ENCODE peak calls at places on chromosomes 3 and 15, in six cellular contexts. One of them, this sample, is unnamed. For H3K9me3, the result is how much of the 10 kb centered on the place peaks cover.

GRCh38 chr3:61725851-61726333 is 164.5 kb downstream of the PTPRG start:
- DNase-seq in breast epithelium: no peak
- DNase-seq in right lobe of liver: no peak
- DNase-seq in pancreas: no peak
- DNase-seq in IMR-90: peak
- DNase-seq in tibial nerve: no peak
- DNase-seq in this sample: no peak

GRCh38 chr3:41581700-41582099 is 380.2 kb downstream of the ULK4 start:
- DNase-seq in right lobe of liver: no peak
- DNase-seq in tibial nerve: no peak
- DNase-seq in IMR-90: no peak
- DNase-seq in breast epithelium: no peak
- DNase-seq in pancreas: no peak
- DNase-seq in this sample: no peak

GRCh38 chr3:194503101-194503531 is 16.3 kb upstream of the ATP13A3 start:
- DNase-seq in breast epithelium: no peak
- DNase-seq in right lobe of liver: no peak
- DNase-seq in pancreas: no peak
- DNase-seq in IMR-90: peak
- DNase-seq in tibial nerve: no peak
- DNase-seq in this sample: no peak

GRCh38 chr15:47750030-47750739 is 32.9 kb downstream of the SEMA6D start:
- DNase-seq in right lobe of liver: no peak
- DNase-seq in pancreas: no peak
- DNase-seq in IMR-90: peak
- DNase-seq in breast epithelium: no peak
- DNase-seq in tibial nerve: no peak
- DNase-seq in this sample: no peak

GRCh38 chr3:8499181-8499611 is 2.4 kb upstream of the LMCD1 start:
- DNase-seq in right lobe of liver: no peak
- DNase-seq in breast epithelium: peak
- DNase-seq in tibial nerve: no peak
- DNase-seq in IMR-90: no peak
- DNase-seq in pancreas: no peak
- DNase-seq in this sample: no peak

GRCh38 chr3:151166161-151166560 is 36.9 kb downstream of the GPR171 start:
- DNase-seq in right lobe of liver: no peak
- DNase-seq in pancreas: no peak
- DNase-seq in breast epithelium: no peak
- DNase-seq in IMR-90: peak
- DNase-seq in tibial nerve: no peak
- DNase-seq in this sample: no peak

GRCh38 chr3:168002786-168003368 is 92.8 kb downstream of the GOLIM4 start:
- DNase-seq in IMR-90: peak
- DNase-seq in tibial nerve: no peak
- DNase-seq in breast epithelium: no peak
- DNase-seq in right lobe of liver: peak
- DNase-seq in pancreas: no peak
- DNase-seq in this sample: no peak

GRCh38 chr3:74302274-74302673 is 312.2 kb downstream of the CNTN3 start:
- DNase-seq in right lobe of liver: no peak
- DNase-seq in tibial nerve: no peak
- DNase-seq in breast epithelium: no peak
- DNase-seq in IMR-90: no peak
- DNase-seq in pancreas: no peak
- DNase-seq in this sample: no peak

GRCh38 chr3:58588030-58588614 is 10.9 kb upstream of the FAM107A start:
- DNase-seq in breast epithelium: no peak
- DNase-seq in tibial nerve: no peak
- DNase-seq in right lobe of liver: no peak
- DNase-seq in IMR-90: peak
- DNase-seq in pancreas: no peak
- DNase-seq in this sample: no peak

GRCh38 chr3:188993140-188993539 is 178.6 kb upstream of the TPRG1 start:
- DNase-seq in breast epithelium: no peak
- DNase-seq in IMR-90: no peak
- DNase-seq in tibial nerve: no peak
- DNase-seq in pancreas: no peak
- DNase-seq in right lobe of liver: no peak
- DNase-seq in this sample: no peak

GRCh38 chr3:190432216-190432615 is 17.5 kb downstream of the TMEM207 start:
- DNase-seq in IMR-90: peak
- DNase-seq in pancreas: no peak
- DNase-seq in breast epithelium: no peak
- DNase-seq in tibial nerve: no peak
- DNase-seq in right lobe of liver: no peak
- DNase-seq in this sample: no peak

GRCh38 chr15:58546635-58547627 is 115.1 kb downstream of the LIPC start:
- DNase-seq in tibial nerve: no peak
- DNase-seq in breast epithelium: no peak
- DNase-seq in IMR-90: peak
- DNase-seq in right lobe of liver: peak
- DNase-seq in pancreas: no peak
- DNase-seq in this sample: no peak

GRCh38 chr3:115146032-115146417 is 1.1 kb downstream of the ZBTB20 start:
- DNase-seq in IMR-90: peak
- DNase-seq in tibial nerve: peak
- DNase-seq in right lobe of liver: no peak
- DNase-seq in breast epithelium: peak
- DNase-seq in pancreas: no peak
- DNase-seq in this sample: peak

GRCh38 chr3:82163907-82164520 is 402.6 kb upstream of the GBE1 start:
- DNase-seq in pancreas: no peak
- DNase-seq in breast epithelium: no peak
- DNase-seq in tibial nerve: no peak
- DNase-seq in IMR-90: peak
- DNase-seq in right lobe of liver: no peak
- DNase-seq in this sample: no peak

GRCh38 chr3:49882182-49882581 is 12.5 kb upstream of the CAMKV start:
- DNase-seq in tibial nerve: no peak
- DNase-seq in pancreas: no peak
- DNase-seq in IMR-90: peak
- DNase-seq in right lobe of liver: no peak
- DNase-seq in breast epithelium: no peak
- DNase-seq in this sample: no peak

GRCh38 chr3:37910666-37911400 is 49.2 kb downstream of the CTDSPL start:
- DNase-seq in tibial nerve: no peak
- DNase-seq in pancreas: no peak
- DNase-seq in breast epithelium: no peak
- DNase-seq in right lobe of liver: no peak
- DNase-seq in IMR-90: no peak
- DNase-seq in this sample: no peak

GRCh38 chr15:73941449-73941848 is 15.2 kb downstream of the LOXL1 start:
- DNase-seq in pancreas: no peak
- DNase-seq in breast epithelium: no peak
- DNase-seq in tibial nerve: no peak
- DNase-seq in IMR-90: no peak
- DNase-seq in right lobe of liver: no peak
- DNase-seq in this sample: no peak

GRCh38 chr15:69557340-69558137 is 104.9 kb downstream of the RPLP1 start:
- DNase-seq in right lobe of liver: peak
- DNase-seq in IMR-90: peak
- DNase-seq in pancreas: no peak
- DNase-seq in tibial nerve: no peak
- DNase-seq in breast epithelium: no peak
- DNase-seq in this sample: peak

GRCh38 chr3:99862208-99862607 is 44.5 kb downstream of the CMSS1 start:
- DNase-seq in IMR-90: peak
- DNase-seq in pancreas: no peak
- DNase-seq in breast epithelium: no peak
- DNase-seq in right lobe of liver: no peak
- DNase-seq in tibial nerve: no peak
- DNase-seq in this sample: no peak

GRCh38 chr15:77974098-77974414 is 103.5 kb downstream of the TBC1D2B start:
- DNase-seq in right lobe of liver: peak
- DNase-seq in IMR-90: peak
- DNase-seq in breast epithelium: peak
- DNase-seq in tibial nerve: no peak
- DNase-seq in pancreas: peak
- DNase-seq in this sample: peak

GRCh38 chr15:94086360-94086759 is 145.0 kb upstream of the MCTP2 start:
- DNase-seq in right lobe of liver: no peak
- DNase-seq in breast epithelium: no peak
- DNase-seq in IMR-90: peak
- DNase-seq in pancreas: no peak
- DNase-seq in tibial nerve: no peak
- DNase-seq in this sample: no peak

GRCh38 chr15:40087991-40088928 is 20.4 kb downstream of the BMF start:
- DNase-seq in pancreas: peak
- DNase-seq in right lobe of liver: peak
- DNase-seq in IMR-90: no peak
- DNase-seq in breast epithelium: no peak
- DNase-seq in tibial nerve: no peak
- DNase-seq in this sample: peak

GRCh38 chr3:21835266-21835665 is 84.3 kb upstream of the ZNF385D start:
- DNase-seq in tibial nerve: no peak
- DNase-seq in right lobe of liver: no peak
- DNase-seq in IMR-90: no peak
- DNase-seq in breast epithelium: no peak
- DNase-seq in pancreas: no peak
- DNase-seq in this sample: no peak

GRCh38 chr3:86867990-86868389 is 123.0 kb downstream of the VGLL3 start:
- DNase-seq in pancreas: no peak
- DNase-seq in right lobe of liver: no peak
- DNase-seq in tibial nerve: no peak
- DNase-seq in breast epithelium: no peak
- DNase-seq in IMR-90: peak
- DNase-seq in this sample: no peak

GRCh38 chr3:98376631-98377030 is 13.8 kb upstream of the OR5K3 start:
- DNase-seq in IMR-90: no peak
- DNase-seq in right lobe of liver: no peak
- DNase-seq in pancreas: no peak
- DNase-seq in tibial nerve: no peak
- DNase-seq in breast epithelium: no peak
- DNase-seq in this sample: no peak

DNA sequence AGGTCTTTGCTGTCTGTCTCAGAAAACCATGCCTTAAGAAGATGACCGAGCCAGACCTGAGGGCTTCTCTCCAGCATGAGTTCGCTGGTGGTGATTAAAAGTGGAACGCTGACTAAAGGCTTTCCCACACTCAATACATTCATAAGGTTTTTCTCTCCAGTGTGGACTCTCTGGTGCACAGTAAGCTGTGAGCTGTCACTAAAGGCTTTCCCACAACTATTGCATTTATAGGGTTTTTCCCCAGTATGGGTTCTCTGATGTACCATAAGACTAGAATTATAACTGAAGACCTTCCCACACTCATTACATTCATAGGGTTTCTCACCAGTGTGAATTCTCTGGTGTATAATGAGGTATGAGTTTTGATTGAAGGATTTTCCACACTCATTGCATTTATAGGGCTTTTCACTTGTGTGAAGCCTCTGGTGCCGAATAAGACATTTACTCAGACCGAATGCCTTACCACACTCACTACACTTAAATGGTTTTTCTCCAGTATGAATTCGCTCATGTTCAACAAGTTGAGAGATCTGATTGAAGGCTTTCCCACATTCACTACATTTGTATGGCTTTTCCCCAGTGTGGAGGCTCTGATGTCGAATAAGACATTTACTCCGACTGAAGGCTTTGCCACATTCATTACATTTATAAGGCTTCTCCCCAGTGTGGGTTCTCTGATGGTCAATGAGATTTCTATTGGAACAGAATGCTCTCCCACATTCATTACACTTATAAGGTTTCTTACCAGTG is 21.9 kb upstream of the ZNF445 start:
- DNase-seq in tibial nerve: no peak
- DNase-seq in right lobe of liver: no peak
- DNase-seq in IMR-90: no peak
- DNase-seq in pancreas: no peak
- DNase-seq in breast epithelium: no peak
- DNase-seq in this sample: no peak
- H3K9me3 ChIP-seq in tibial nerve: under half
- H3K9me3 ChIP-seq in right lobe of liver: under half
- H3K9me3 ChIP-seq in IMR-90: under half
- H3K9me3 ChIP-seq in pancreas: under half
- H3K9me3 ChIP-seq in breast epithelium: under half
- H3K9me3 ChIP-seq in this sample: under half

DNA sequence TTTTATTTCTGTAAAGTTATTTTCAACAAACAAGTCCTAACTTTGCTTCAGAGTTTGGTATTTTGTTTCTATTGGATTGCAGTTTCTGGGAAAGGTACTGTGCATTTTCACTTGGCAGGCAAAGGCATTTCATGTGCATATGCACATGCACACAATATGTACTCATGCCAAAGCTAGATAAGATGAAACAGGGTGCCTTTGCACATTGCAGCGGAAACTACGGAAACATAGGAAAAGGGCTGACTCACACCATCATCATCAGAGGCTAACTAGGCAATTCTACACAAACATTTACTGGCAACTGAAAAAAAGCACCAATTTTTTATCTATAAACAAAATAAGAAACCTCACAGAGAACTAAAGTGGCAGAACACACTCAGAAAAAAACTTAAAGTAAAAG is 550.6 kb upstream of the NECTIN3 start:
- DNase-seq in pancreas: no peak
- DNase-seq in right lobe of liver: no peak
- DNase-seq in tibial nerve: no peak
- DNase-seq in breast epithelium: no peak
- DNase-seq in IMR-90: peak
- DNase-seq in this sample: no peak
- H3K27ac ChIP-seq in pancreas: no peak
- H3K27ac ChIP-seq in right lobe of liver: no peak
- H3K27ac ChIP-seq in tibial nerve: no peak
- H3K27ac ChIP-seq in breast epithelium: no peak
- H3K27ac ChIP-seq in IMR-90: peak
- H3K27ac ChIP-seq in this sample: no peak

GRCh38 chr3:175895731-175896130 is 1036.6 kb downstream of the NAALADL2 start:
- DNase-seq in tibial nerve: no peak
- DNase-seq in IMR-90: no peak
- DNase-seq in pancreas: no peak
- DNase-seq in right lobe of liver: no peak
- DNase-seq in breast epithelium: no peak
- DNase-seq in this sample: no peak
- H3K9me3 ChIP-seq in tibial nerve: under half
- H3K9me3 ChIP-seq in IMR-90: under half
- H3K9me3 ChIP-seq in pancreas: under half
- H3K9me3 ChIP-seq in right lobe of liver: under half
- H3K9me3 ChIP-seq in breast epithelium: under half
- H3K9me3 ChIP-seq in this sample: under half

GRCh38 chr3:134794950-134795775 is at the start of gene EPHB1:
- DNase-seq in pancreas: peak
- DNase-seq in breast epithelium: peak
- DNase-seq in tibial nerve: peak
- DNase-seq in right lobe of liver: peak
- DNase-seq in IMR-90: peak
- DNase-seq in this sample: peak

GRCh38 chr3:134794323-134794722 is 737 bp upstream of the EPHB1 start:
- DNase-seq in breast epithelium: no peak
- DNase-seq in IMR-90: no peak
- DNase-seq in pancreas: no peak
- DNase-seq in right lobe of liver: no peak
- DNase-seq in tibial nerve: no peak
- DNase-seq in this sample: peak

GRCh38 chr3:134797080-134797801 is 2.2 kb downstream of the EPHB1 start:
- DNase-seq in IMR-90: no peak
- DNase-seq in pancreas: no peak
- DNase-seq in tibial nerve: no peak
- DNase-seq in breast epithelium: no peak
- DNase-seq in right lobe of liver: no peak
- DNase-seq in this sample: peak

GRCh38 chr3:134796313-134797079 is 1.4 kb downstream of the EPHB1 start:
- DNase-seq in breast epithelium: no peak
- DNase-seq in pancreas: peak
- DNase-seq in IMR-90: no peak
- DNase-seq in tibial nerve: no peak
- DNase-seq in right lobe of liver: no peak
- DNase-seq in this sample: no peak

GRCh38 chr3:134795776-134796312 is 784 bp downstream of the EPHB1 start:
- DNase-seq in breast epithelium: no peak
- DNase-seq in tibial nerve: no peak
- DNase-seq in right lobe of liver: peak
- DNase-seq in pancreas: peak
- DNase-seq in IMR-90: peak
- DNase-seq in this sample: no peak
- H3K27ac ChIP-seq in breast epithelium: no peak
- H3K27ac ChIP-seq in tibial nerve: no peak
- H3K27ac ChIP-seq in right lobe of liver: no peak
- H3K27ac ChIP-seq in pancreas: no peak
- H3K27ac ChIP-seq in IMR-90: no peak
- H3K27ac ChIP-seq in this sample: no peak

This sample was measured in upper lobe of left lung.